ENCODE peak calls at places on chromosomes 3 and 15, in five cellular contexts. One of them, this sample, is unnamed.

GRCh38 chr3:174191380-174191779 is 667.8 kb upstream of the NAALADL2 start:
- DNase-seq in EH: no peak
- DNase-seq in C1 segment of cervical spinal cord: no peak
- DNase-seq in Peyer's patch: no peak
- DNase-seq in fibroblast of mammary gland: no peak
- DNase-seq in this sample: no peak

GRCh38 chr3:69983546-69984265 is 15.8 kb upstream of the SAMMSON start:
- DNase-seq in EH: no peak
- DNase-seq in C1 segment of cervical spinal cord: no peak
- DNase-seq in Peyer's patch: no peak
- DNase-seq in fibroblast of mammary gland: no peak
- DNase-seq in this sample: no peak

GRCh38 chr3:158780795-158781590 is 20.9 kb upstream of the MFSD1 start:
- DNase-seq in EH: no peak
- DNase-seq in C1 segment of cervical spinal cord: no peak
- DNase-seq in Peyer's patch: no peak
- DNase-seq in fibroblast of mammary gland: no peak
- DNase-seq in this sample: no peak

GRCh38 chr15:69758810-69759410 is 306.3 kb downstream of the RPLP1 start:
- DNase-seq in EH: peak
- DNase-seq in C1 segment of cervical spinal cord: no peak
- DNase-seq in Peyer's patch: peak
- DNase-seq in fibroblast of mammary gland: peak
- DNase-seq in this sample: no peak

GRCh38 chr3:179898024-179898423 is 138.7 kb downstream of the PEX5L start:
- DNase-seq in EH: peak
- DNase-seq in C1 segment of cervical spinal cord: no peak
- DNase-seq in Peyer's patch: no peak
- DNase-seq in fibroblast of mammary gland: peak
- DNase-seq in this sample: peak

GRCh38 chr3:45178131-45179023 is 32.2 kb upstream of the CDCP1 start:
- DNase-seq in EH: peak
- DNase-seq in C1 segment of cervical spinal cord: no peak
- DNase-seq in Peyer's patch: no peak
- DNase-seq in fibroblast of mammary gland: no peak
- DNase-seq in this sample: no peak

GRCh38 chr3:39181408-39182335 is 10.7 kb downstream of the XIRP1 start:
- DNase-seq in EH: no peak
- DNase-seq in C1 segment of cervical spinal cord: no peak
- DNase-seq in Peyer's patch: no peak
- DNase-seq in fibroblast of mammary gland: no peak
- DNase-seq in this sample: no peak

GRCh38 chr15:94252223-94252766 is 20.9 kb downstream of the MCTP2 start:
- DNase-seq in EH: no peak
- DNase-seq in C1 segment of cervical spinal cord: no peak
- DNase-seq in Peyer's patch: no peak
- DNase-seq in fibroblast of mammary gland: no peak
- DNase-seq in this sample: no peak

GRCh38 chr15:52099654-52100272 is 12.8 kb downstream of the BCL2L10 start:
- DNase-seq in EH: no peak
- DNase-seq in C1 segment of cervical spinal cord: no peak
- DNase-seq in Peyer's patch: no peak
- DNase-seq in fibroblast of mammary gland: no peak
- DNase-seq in this sample: no peak

GRCh38 chr3:126351086-126351770 is 6.0 kb downstream of the KLF15 start:
- DNase-seq in EH: no peak
- DNase-seq in C1 segment of cervical spinal cord: no peak
- DNase-seq in Peyer's patch: no peak
- DNase-seq in fibroblast of mammary gland: no peak
- DNase-seq in this sample: no peak

GRCh38 chr3:159904911-159905310 is 83.7 kb upstream of the IL12A start:
- DNase-seq in EH: peak
- DNase-seq in C1 segment of cervical spinal cord: no peak
- DNase-seq in Peyer's patch: no peak
- DNase-seq in fibroblast of mammary gland: no peak
- DNase-seq in this sample: no peak